ENCODE peak calls at places on chromosomes 5 and 9, in eight cellular contexts. G, O, F, N, A, I, L and T are unnamed samples.

GRCh38 chr5:1516615-1517601 is 6.9 kb downstream of the LPCAT1 start:
- DNase-seq in A (no peak), N (peak), O (no peak), F (no peak), G (peak), I (no peak), L (no peak), T (no peak)

GRCh38 chr5:138952962-138953361 is 77.8 kb upstream of the LRRTM2 start:
- DNase-seq in F (no peak), O (no peak), A (no peak), G (no peak), L (no peak), N (no peak), I (no peak), T (no peak)

GRCh38 chr9:4384750-4385149 is 84.9 kb upstream of the GLIS3 start:
- DNase-seq in G (no peak), A (no peak), I (no peak), O (no peak), F (no peak), N (no peak), L (no peak), T (no peak)

GRCh38 chr9:132784286-132784820 is 93.7 kb downstream of the AK8 start:
- DNase-seq in I (no peak), G (no peak), A (no peak), N (no peak), O (no peak), L (no peak), F (no peak), T (no peak)

GRCh38 chr5:119318256-119318914 is 37.4 kb upstream of the TNFAIP8 start:
- DNase-seq in F (no peak), N (no peak), G (no peak), A (no peak), O (no peak), L (no peak), I (no peak), T (no peak)

GRCh38 chr5:179121667-179122111 is 61.5 kb downstream of the ZNF354C start:
- DNase-seq in O (no peak), F (no peak), N (peak), I (no peak), L (no peak), A (no peak), G (no peak), T (no peak)

GRCh38 chr9:112037281-112038016 is 137.6 kb downstream of the SUSD1 start:
- DNase-seq in A (peak), O (peak), I (no peak), L (peak), F (no peak), G (peak), N (no peak), T (peak)

GRCh38 chr9:137761032-137761431 is 116.5 kb upstream of the CACNA1B start:
- DNase-seq in L (no peak), N (no peak), O (peak), G (no peak), I (no peak), F (no peak), A (no peak), T (no peak)

GRCh38 chr5:35899805-35900204 is 38.6 kb downstream of the CAPSL start:
- DNase-seq in L (no peak), A (no peak), I (no peak), N (no peak), G (no peak), F (no peak), O (no peak), T (no peak)

GRCh38 chr5:179558912-179559279 is 8.5 kb downstream of the RUFY1 start:
- DNase-seq in F (peak), G (peak), I (no peak), N (no peak), A (no peak), O (no peak), L (no peak), T (no peak)

GRCh38 chr9:137545123-137545522 is 5.1 kb downstream of the PNPLA7 start:
- DNase-seq in O (no peak), F (no peak), A (no peak), N (peak), I (no peak), G (peak), L (no peak), T (no peak)

GRCh38 chr5:133071983-133072531 is 20.2 kb downstream of the HSPA4 start:
- DNase-seq in N (no peak), A (no peak), F (no peak), I (no peak), L (no peak), G (no peak), O (no peak), T (no peak)

GRCh38 chr5:112338681-112339337 is 80.3 kb downstream of the EPB41L4A start:
- DNase-seq in L (no peak), A (no peak), N (no peak), O (no peak), I (peak), G (no peak), F (no peak), T (no peak)

GRCh38 chr5:59430066-59430702 is 463.3 kb downstream of the PDE4D start:
- DNase-seq in G (no peak), L (no peak), F (no peak), O (no peak), N (no peak), I (no peak), A (no peak), T (no peak)

GRCh38 chr5:172835246-172836030 is 1.4 kb downstream of the ERGIC1 start:
- DNase-seq in N (no peak), O (no peak), F (no peak), A (no peak), I (no peak), G (no peak), L (no peak), T (peak)

GRCh38 chr9:127778280-127779135 is at the start of gene SH2D3C:
- DNase-seq in L (no peak), I (no peak), O (peak), F (no peak), A (peak), N (no peak), G (no peak), T (no peak)

GRCh38 chr9:37371565-37372464 is 50.7 kb upstream of the GRHPR start:
- DNase-seq in L (no peak), A (no peak), I (no peak), O (no peak), G (peak), N (no peak), F (no peak), T (no peak)

GRCh38 chr5:39968371-39968770 is 543.6 kb upstream of the DAB2 start:
- DNase-seq in I (no peak), G (no peak), F (no peak), N (no peak), A (no peak), O (no peak), L (no peak), T (no peak)

GRCh38 chr5:39015743-39016586 is 58.2 kb downstream of the RICTOR start:
- DNase-seq in F (no peak), G (no peak), L (no peak), O (no peak), I (no peak), N (no peak), A (no peak), T (no peak)

GRCh38 chr9:99189887-99190596 is 31.7 kb downstream of the ALG2 start:
- DNase-seq in I (no peak), L (no peak), G (peak), F (no peak), O (no peak), N (no peak), A (no peak), T (no peak)

GRCh38 chr9:74444389-74444788 is 52.7 kb upstream of the RORB start:
- DNase-seq in I (no peak), G (no peak), O (no peak), F (no peak), L (no peak), N (no peak), A (no peak), T (no peak)